ENCODE peak calls at places on chromosomes 7 and 10, in ten cellular contexts. D is adrenal gland; Z is psoas muscle; W is BE2C; V is adipocyte; U is heart right ventricle; X is upper lobe of right lung; H is fibroblast of lung; Y is endothelial cell of umbilical vein; A is CD8-positive, alpha-beta T cell. J is an unnamed sample. For H3K4me1, the result is how much of the 10 kb centered on the place peaks cover.

GRCh38 chr10:114261116-114261515 is 22.1 kb downstream of the VWA2 start:
- DNase-seq in D (no peak), Z (no peak), W (no peak), V (peak), U (no peak), X (no peak), H (peak), Y (no peak), A (no peak), J (no peak)

GRCh38 chr7:16210171-16210570 is 211.2 kb downstream of the CRPPA start:
- DNase-seq in D (no peak), Z (no peak), W (no peak), V (no peak), U (no peak), X (no peak), H (no peak), Y (no peak), A (no peak), J (no peak)

GRCh38 chr10:54653518-54653917 is 147.5 kb downstream of the PCDH15 start:
- DNase-seq in D (no peak), Z (no peak), W (no peak), V (no peak), U (no peak), X (no peak), H (no peak), Y (no peak), A (no peak), J (no peak)

GRCh38 chr7:2003451-2003930 is 229.3 kb downstream of the MAD1L1 start:
- DNase-seq in D (no peak), Z (peak), W (no peak), V (no peak), U (peak), X (peak), H (no peak), Y (no peak), A (no peak), J (peak)

GRCh38 chr7:22732556-22733126 is 5.6 kb downstream of the IL6 start:
- DNase-seq in D (no peak), Z (no peak), W (no peak), V (no peak), U (no peak), X (no peak), H (peak), Y (peak), A (no peak), J (no peak)

GRCh38 chr10:131961777-131962450 is 19.8 kb downstream of the BNIP3 start:
- DNase-seq in D (no peak), Z (no peak), W (peak), V (no peak), U (no peak), X (peak), H (no peak), Y (no peak), A (no peak), J (no peak)

GRCh38 chr10:34723746-34724145 is 91.3 kb downstream of the PARD3 start:
- DNase-seq in D (peak), Z (no peak), W (no peak), V (peak), U (no peak), X (no peak), H (peak), Y (peak), A (no peak), J (no peak)

GRCh38 chr10:103833731-103834365 is 21.5 kb downstream of the SH3PXD2A start:
- DNase-seq in D (peak), Z (peak), W (peak), V (no peak), U (peak), X (no peak), H (no peak), Y (no peak), A (no peak), J (peak)

GRCh38 chr7:154587812-154588211 is 415.1 kb downstream of the PAXIP1 start:
- DNase-seq in D (no peak), Z (no peak), W (peak), V (no peak), U (no peak), X (no peak), H (no peak), Y (no peak), A (no peak), J (peak)

GRCh38 chr7:102024769-102025391 is 207.5 kb downstream of the CUX1 start:
- DNase-seq in D (no peak), Z (no peak), W (no peak), V (no peak), U (peak), X (no peak), H (no peak), Y (no peak), A (no peak), J (no peak)

GRCh38 chr7:30906014-30906413 is 5.6 kb upstream of the AQP1 start:
- DNase-seq in D (no peak), Z (no peak), W (no peak), V (peak), U (peak), X (peak), H (no peak), Y (no peak), A (no peak), J (no peak)

GRCh38 chr10:91564508-91564907 is 68.4 kb downstream of the PPP1R3C start:
- DNase-seq in D (no peak), Z (no peak), W (no peak), V (no peak), U (no peak), X (no peak), H (no peak), Y (no peak), A (no peak), J (no peak)

GRCh38 chr7:2687338-2687869 is 598 bp upstream of the AMZ1 start:
- DNase-seq in D (no peak), Z (no peak), W (peak), V (peak), U (peak), X (no peak), H (peak), Y (no peak), A (no peak), J (no peak)

GRCh38 chr7:44977304-44977858 is 1.4 kb downstream of the MYO1G start:
- DNase-seq in D (no peak), Z (no peak), W (no peak), V (no peak), U (no peak), X (no peak), H (no peak), Y (no peak), A (peak), J (no peak)

GRCh38 chr7:157500171-157500960 is 163.6 kb downstream of the DNAJB6 start:
- DNase-seq in D (no peak), Z (no peak), W (no peak), V (no peak), U (no peak), X (peak), H (no peak), Y (no peak), A (no peak), J (no peak)

GRCh38 chr10:95896066-95896850 is 11.5 kb upstream of the CC2D2B start:
- DNase-seq in D (no peak), Z (no peak), W (no peak), V (no peak), U (no peak), X (no peak), H (no peak), Y (no peak), A (no peak), J (no peak)

GRCh38 chr10:7121154-7121797 is 289.6 kb downstream of the SFMBT2 start:
- DNase-seq in D (peak), Z (peak), W (peak), V (no peak), U (peak), X (peak), H (peak), Y (peak), A (peak), J (peak)

GRCh38 chr7:114086906-114087651 is 168.3 kb upstream of the PPP1R3A start:
- DNase-seq in D (peak), Z (no peak), W (no peak), V (peak), U (no peak), X (peak), H (peak), Y (peak), A (no peak), J (peak)

GRCh38 chr10:101060036-101060950 is 1.5 kb upstream of the KAZALD1 start:
- DNase-seq in D (peak), Z (peak), W (peak), V (peak), U (peak), X (peak), H (peak), Y (peak), A (peak), J (peak)
- H3K4me1 ChIP-seq in D (under half), Z (under half), W (under half), V (under half), U (under half), X (under half), H (under half), Y (under half), A (under half), J (under half)

GRCh38 chr7:142802301-142802700 is 31.5 kb downstream of the PRSS2 start:
- DNase-seq in D (no peak), Z (no peak), W (no peak), V (no peak), U (no peak), X (no peak), H (no peak), Y (no peak), A (no peak), J (no peak)
- H3K4me1 ChIP-seq in D (under half), Z (under half), W (under half), V (under half), U (under half), X (under half), H (under half), Y (under half), A (half or more), J (under half)

DNA sequence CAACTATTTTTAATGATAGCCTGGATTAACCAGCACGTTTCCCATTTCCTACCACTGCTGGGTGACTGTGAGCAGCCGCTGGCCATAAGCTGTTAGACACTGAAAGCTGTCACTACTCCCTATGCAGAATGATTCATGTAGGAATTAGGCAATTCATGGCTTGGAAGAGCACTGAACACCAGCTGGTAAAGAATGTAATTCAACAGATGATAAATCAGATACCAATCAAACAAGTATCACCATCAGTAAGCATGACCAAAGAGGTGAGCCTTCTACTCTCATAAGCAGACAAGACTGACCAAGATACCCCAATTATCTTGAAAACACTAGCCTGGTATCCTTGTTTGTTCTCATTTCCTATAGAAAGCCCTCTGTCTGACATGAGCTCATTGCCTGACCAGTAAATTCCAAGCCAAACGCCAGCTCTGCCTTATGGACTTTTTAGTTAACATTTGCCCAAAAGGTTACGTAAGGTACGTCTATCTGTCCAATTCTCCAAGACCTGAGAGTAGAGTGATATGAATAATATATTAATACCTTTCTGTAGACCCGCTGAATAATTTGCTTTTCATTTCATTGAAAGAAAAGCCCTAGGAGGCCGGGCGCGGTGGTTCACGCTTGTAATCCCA is 127.7 kb downstream of the ELMO1 start:
- DNase-seq in D (no peak), Z (no peak), W (no peak), V (no peak), U (no peak), X (no peak), H (no peak), Y (no peak), A (no peak), J (no peak)
- H3K4me1 ChIP-seq in D (under half), Z (under half), W (under half), V (under half), U (under half), X (under half), H (under half), Y (under half), A (under half), J (under half)

GRCh38 chr10:98919899-98920298 is 315.8 kb downstream of the HPSE2 start:
- DNase-seq in D (no peak), Z (no peak), W (no peak), V (no peak), U (no peak), X (no peak), H (no peak), Y (no peak), A (no peak), J (no peak)

GRCh38 chr10:98921381-98921780 is 314.3 kb downstream of the HPSE2 start:
- DNase-seq in D (no peak), Z (no peak), W (no peak), V (no peak), U (no peak), X (no peak), H (no peak), Y (no peak), A (no peak), J (no peak)

GRCh38 chr10:98917828-98918227 is 317.8 kb downstream of the HPSE2 start:
- DNase-seq in D (no peak), Z (no peak), W (no peak), V (no peak), U (no peak), X (no peak), H (no peak), Y (no peak), A (no peak), J (no peak)

GRCh38 chr10:98920807-98921206 is 314.8 kb downstream of the HPSE2 start:
- DNase-seq in D (no peak), Z (no peak), W (no peak), V (no peak), U (no peak), X (no peak), H (no peak), Y (no peak), A (no peak), J (no peak)

DNA sequence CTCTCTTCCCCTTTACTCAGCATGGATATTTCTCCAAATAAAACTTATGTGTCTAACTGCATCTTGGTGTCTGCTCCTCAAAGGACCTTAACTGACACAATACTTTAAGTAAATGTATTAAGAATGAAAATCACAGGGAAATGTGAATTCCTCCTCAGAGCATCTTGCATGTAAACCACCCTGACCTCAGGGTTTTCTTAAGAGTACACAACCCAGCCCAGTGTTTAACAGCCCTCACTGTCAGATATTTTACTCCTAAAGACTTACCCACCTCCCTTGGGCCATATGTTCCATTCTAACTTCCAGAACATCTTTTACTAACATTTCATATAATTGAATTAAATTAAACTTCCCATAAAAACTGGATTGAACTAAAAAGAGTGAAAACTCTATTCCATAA is 315.3 kb downstream of the HPSE2 start:
- DNase-seq in D (no peak), Z (no peak), W (no peak), V (no peak), U (no peak), X (no peak), H (no peak), Y (no peak), A (no peak), J (no peak)
- H3K4me1 ChIP-seq in D (under half), Z (under half), W (under half), V (under half), U (under half), X (under half), H (under half), Y (under half), A (under half), J (under half)

DNA sequence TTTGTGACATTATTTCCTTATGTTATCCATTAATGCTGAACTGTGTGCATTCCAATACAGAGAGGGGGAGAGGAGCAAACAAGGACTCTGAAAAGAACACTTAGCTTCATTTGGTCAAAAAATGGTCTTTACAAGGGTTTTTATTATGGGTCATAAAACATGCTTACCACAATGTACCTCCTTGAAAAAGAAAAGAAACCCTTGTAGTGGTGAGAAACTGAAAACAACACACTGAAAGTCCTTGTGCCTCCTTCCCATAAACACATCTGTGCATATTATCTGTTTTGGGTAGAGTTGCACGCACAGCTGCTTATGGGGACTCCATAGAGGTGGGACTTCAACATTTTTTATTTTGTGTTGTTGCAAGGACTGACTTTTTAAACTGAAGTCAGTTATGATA is 98.7 kb downstream of the CDK6 start:
- DNase-seq in D (no peak), Z (no peak), W (no peak), V (no peak), U (no peak), X (no peak), H (no peak), Y (no peak), A (no peak), J (no peak)
- H3K4me1 ChIP-seq in D (under half), Z (under half), W (under half), V (under half), U (under half), X (under half), H (under half), Y (under half), A (under half), J (under half)

GRCh38 chr7:98460902-98461301 is 60.0 kb upstream of the BAIAP2L1 start:
- DNase-seq in D (no peak), Z (no peak), W (no peak), V (no peak), U (no peak), X (no peak), H (no peak), Y (no peak), A (no peak), J (no peak)

GRCh38 chr7:98452791-98453190 is 51.9 kb upstream of the BAIAP2L1 start:
- DNase-seq in D (no peak), Z (no peak), W (no peak), V (no peak), U (no peak), X (no peak), H (no peak), Y (no peak), A (no peak), J (no peak)

GRCh38 chr7:98458090-98458875 is 57.4 kb upstream of the BAIAP2L1 start:
- DNase-seq in D (no peak), Z (no peak), W (peak), V (no peak), U (no peak), X (no peak), H (no peak), Y (no peak), A (no peak), J (no peak)

GRCh38 chr7:98459529-98459928 is 58.6 kb upstream of the BAIAP2L1 start:
- DNase-seq in D (no peak), Z (no peak), W (no peak), V (no peak), U (no peak), X (no peak), H (no peak), Y (no peak), A (no peak), J (no peak)

DNA sequence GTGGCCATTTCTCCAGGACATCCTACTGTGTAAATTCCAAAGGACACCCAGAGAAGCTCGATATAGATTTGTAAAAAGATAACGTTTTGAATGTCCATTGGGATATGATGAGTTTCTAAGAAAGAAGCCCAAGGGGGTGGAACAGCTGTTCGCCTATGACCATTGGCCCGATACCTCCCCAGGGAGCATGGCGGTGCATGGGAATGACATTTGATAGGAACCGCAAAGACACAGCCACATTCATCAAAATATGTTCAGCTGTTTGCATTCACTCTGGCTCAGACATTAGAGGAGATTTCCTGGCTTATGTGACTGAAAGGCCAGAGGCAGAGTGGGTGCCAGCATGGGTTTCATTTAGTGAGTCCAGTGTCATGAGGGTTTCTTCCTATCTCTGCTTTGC is 56.0 kb upstream of the BAIAP2L1 start:
- DNase-seq in D (no peak), Z (no peak), W (no peak), V (no peak), U (no peak), X (no peak), H (no peak), Y (no peak), A (no peak), J (no peak)
- H3K4me1 ChIP-seq in D (under half), Z (under half), W (under half), V (under half), U (under half), X (under half), H (under half), Y (under half), A (under half), J (under half)

GRCh38 chr10:102644646-102645387 is 538 bp downstream of the TRIM8 start:
- DNase-seq in D (peak), Z (peak), W (peak), V (peak), U (peak), X (peak), H (peak), Y (peak), A (peak), J (peak)

GRCh38 chr10:102645388-102645740 is 1.1 kb downstream of the TRIM8 start:
- DNase-seq in D (peak), Z (peak), W (no peak), V (no peak), U (peak), X (peak), H (peak), Y (peak), A (peak), J (peak)

GRCh38 chr10:102647433-102648268 is 3.4 kb downstream of the TRIM8 start:
- DNase-seq in D (no peak), Z (peak), W (no peak), V (no peak), U (no peak), X (no peak), H (no peak), Y (no peak), A (no peak), J (peak)

GRCh38 chr10:102646610-102647432 is 2.5 kb downstream of the TRIM8 start:
- DNase-seq in D (no peak), Z (peak), W (no peak), V (peak), U (no peak), X (peak), H (no peak), Y (no peak), A (peak), J (peak)

DNA sequence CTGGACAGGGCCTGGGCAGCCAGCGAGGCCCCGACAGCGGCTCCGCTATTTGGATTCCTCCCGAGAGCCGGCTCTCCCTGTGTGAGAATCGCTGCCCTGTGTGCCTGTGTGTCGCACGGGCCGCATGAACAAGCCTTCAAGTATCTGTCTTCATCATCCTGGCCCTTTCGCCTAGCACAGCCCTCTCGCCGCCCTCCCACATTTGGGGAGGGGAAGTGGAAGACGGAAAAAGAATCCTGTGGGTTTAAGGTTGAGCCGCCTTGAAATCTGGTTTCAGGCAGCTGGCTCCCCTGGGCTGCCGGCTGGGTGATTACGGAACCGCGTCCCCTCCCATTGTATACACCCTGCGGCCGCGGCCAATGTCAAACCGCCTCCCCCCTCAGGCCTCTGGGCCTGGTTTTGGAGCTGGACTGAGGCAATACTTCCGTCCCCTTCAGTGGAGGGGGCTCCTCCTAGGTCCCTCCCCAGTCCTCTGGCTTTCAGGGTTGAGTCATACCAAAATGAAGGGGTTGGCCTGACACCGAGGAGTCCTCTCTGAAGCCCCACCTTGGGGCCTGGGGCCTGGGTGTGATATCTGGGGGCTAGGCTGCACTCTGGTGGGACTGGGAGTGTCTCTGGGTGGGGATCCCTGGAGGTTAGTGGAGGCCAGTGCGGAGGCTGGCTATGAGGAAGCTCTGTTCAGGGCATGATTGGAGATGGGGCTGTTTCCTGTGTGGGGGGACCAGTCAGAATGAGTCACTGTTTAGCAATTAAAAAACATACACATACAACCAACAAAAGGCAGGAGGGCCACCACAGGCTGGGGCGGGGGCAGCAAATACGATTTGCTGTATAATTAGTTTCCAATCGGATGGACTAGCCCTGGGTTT is 1.7 kb downstream of the TRIM8 start:
- DNase-seq in D (peak), Z (peak), W (peak), V (peak), U (peak), X (peak), H (peak), Y (peak), A (peak), J (peak)
- H3K4me1 ChIP-seq in D (half or more), Z (half or more), W (under half), V (under half), U (under half), X (half or more), H (under half), Y (under half), A (half or more), J (under half)